ENCODE peak calls at places on chromosomes 13 and 19, in ten cellular contexts. I is DND-41; W is stimulated activated CD4-positive, alpha-beta T cell treated with anti-CD3 and anti-CD28 coated beads, TNF-alpha, amount 100 ng/mL, for 1 hour; D is stomach; H is HEK293T; K is AML-193; A is mucosa of descending colon; C is caudate nucleus; N is type B pancreatic cell; E is GM13977. M is an unnamed sample.

GRCh38 chr13:112979406-112979902 is 10.4 kb downstream of the MCF2L start:
- DNase-seq in C (no peak), W (no peak), H (no peak), I (no peak), N (no peak), D (no peak), E (no peak), K (no peak), A (no peak), M (no peak)

GRCh38 chr13:51829236-51829899 is 15.6 kb downstream of the TMEM272 start:
- DNase-seq in D (no peak), N (no peak), H (no peak), I (no peak), E (no peak), A (no peak), W (no peak), K (no peak), C (no peak), M (no peak)

GRCh38 chr19:38664503-38665211 is 17.2 kb downstream of the ACTN4 start:
- DNase-seq in H (no peak), N (no peak), D (no peak), W (no peak), A (no peak), E (no peak), I (no peak), C (no peak), K (peak), M (peak)

GRCh38 chr13:109369357-109370052 is 416.9 kb downstream of the IRS2 start:
- DNase-seq in H (no peak), I (no peak), K (no peak), A (no peak), C (peak), W (no peak), D (no peak), E (no peak), N (no peak), M (no peak)

GRCh38 chr19:10551698-10552301 is 8.1 kb downstream of the ATG4D start:
- DNase-seq in I (peak), D (peak), W (no peak), K (peak), H (peak), N (no peak), A (peak), C (no peak), E (peak), M (no peak)

GRCh38 chr13:44007451-44007850 is 127.7 kb downstream of the LACC1 start:
- DNase-seq in W (no peak), A (no peak), E (no peak), I (no peak), C (no peak), H (no peak), K (no peak), D (no peak), N (no peak), M (no peak)

GRCh38 chr19:15429825-15430467 is 11.2 kb upstream of the AKAP8L start:
- DNase-seq in W (no peak), I (no peak), H (no peak), E (no peak), K (no peak), A (no peak), D (no peak), C (no peak), N (no peak), M (no peak)

GRCh38 chr13:93108111-93108581 is 118.5 kb upstream of the GPC6 start:
- DNase-seq in N (no peak), H (no peak), K (no peak), I (no peak), W (no peak), A (no peak), C (no peak), E (no peak), D (no peak), M (no peak)

GRCh38 chr13:111344471-111345191 is 24.2 kb downstream of the TEX29 start:
- DNase-seq in I (no peak), N (no peak), W (no peak), K (no peak), E (no peak), D (peak), C (no peak), H (peak), A (no peak), M (no peak)

GRCh38 chr13:45092668-45093067 is 27.6 kb upstream of the GTF2F2 start:
- DNase-seq in A (no peak), H (no peak), N (no peak), I (peak), K (no peak), W (no peak), E (no peak), D (no peak), C (no peak), M (no peak)

GRCh38 chr13:75771818-75772217 is 135.7 kb downstream of the LMO7 start:
- DNase-seq in N (no peak), C (no peak), K (no peak), A (no peak), W (no peak), H (no peak), D (no peak), E (no peak), I (no peak), M (no peak)

GRCh38 chr19:13154241-13154778 is 4.1 kb downstream of the IER2 start:
- DNase-seq in E (peak), W (no peak), H (no peak), C (peak), N (no peak), K (peak), D (peak), I (peak), A (peak), M (no peak)